ENCODE peak calls at places on chromosomes 16 and 17, in ten cellular contexts. One of them, this sample, is unnamed.

GRCh38 chr17:37650419-37651003 is 7.3 kb upstream of the DDX52 start:
- DNase-seq in SW 1271: no peak
- DNase-seq in Caco-2: peak; percentile 66
- DNase-seq in iPS-NIHi11: peak; percentile 52
- DNase-seq in BE2C: peak; percentile 13
- DNase-seq in substantia nigra: peak; percentile 17
- DNase-seq in COR-L47: peak; percentile 39
- DNase-seq in tibial artery: no peak
- DNase-seq in KBM-7: peak; percentile 32
- DNase-seq in lung microvascular endothelial cell: peak; percentile 66
- DNase-seq in this sample: peak; percentile 66

GRCh38 chr16:14485131-14485551 is 144.9 kb downstream of the PARN start:
- DNase-seq in SW 1271: no peak
- DNase-seq in Caco-2: no peak
- DNase-seq in iPS-NIHi11: no peak
- DNase-seq in BE2C: no peak
- DNase-seq in substantia nigra: no peak
- DNase-seq in COR-L47: no peak
- DNase-seq in tibial artery: no peak
- DNase-seq in KBM-7: no peak
- DNase-seq in lung microvascular endothelial cell: no peak
- DNase-seq in this sample: no peak

GRCh38 chr17:72931163-72931562 is 161.3 kb downstream of the SLC39A11 start:
- DNase-seq in SW 1271: no peak
- DNase-seq in Caco-2: no peak
- DNase-seq in iPS-NIHi11: peak; percentile 57
- DNase-seq in BE2C: no peak
- DNase-seq in substantia nigra: no peak
- DNase-seq in COR-L47: no peak
- DNase-seq in tibial artery: no peak
- DNase-seq in KBM-7: no peak
- DNase-seq in lung microvascular endothelial cell: no peak
- DNase-seq in this sample: no peak

GRCh38 chr16:24848065-24848464 is 2.3 kb downstream of the SLC5A11 start:
- DNase-seq in SW 1271: no peak
- DNase-seq in Caco-2: no peak
- DNase-seq in iPS-NIHi11: no peak
- DNase-seq in BE2C: no peak
- DNase-seq in substantia nigra: no peak
- DNase-seq in COR-L47: no peak
- DNase-seq in tibial artery: no peak
- DNase-seq in KBM-7: no peak
- DNase-seq in lung microvascular endothelial cell: no peak
- DNase-seq in this sample: no peak

GRCh38 chr16:10619271-10619849 is 39.0 kb upstream of the EMP2 start:
- DNase-seq in SW 1271: no peak
- DNase-seq in Caco-2: no peak
- DNase-seq in iPS-NIHi11: peak; percentile 82
- DNase-seq in BE2C: peak; percentile 82
- DNase-seq in substantia nigra: no peak
- DNase-seq in COR-L47: no peak
- DNase-seq in tibial artery: no peak
- DNase-seq in KBM-7: no peak
- DNase-seq in lung microvascular endothelial cell: peak; percentile 23
- DNase-seq in this sample: peak; percentile 86

GRCh38 chr17:49266233-49266632 is 35.6 kb upstream of the PHOSPHO1 start:
- DNase-seq in SW 1271: no peak
- DNase-seq in Caco-2: no peak
- DNase-seq in iPS-NIHi11: no peak
- DNase-seq in BE2C: no peak
- DNase-seq in substantia nigra: no peak
- DNase-seq in COR-L47: no peak
- DNase-seq in tibial artery: no peak
- DNase-seq in KBM-7: no peak
- DNase-seq in lung microvascular endothelial cell: no peak
- DNase-seq in this sample: no peak

GRCh38 chr17:76053230-76054111 is 18.8 kb downstream of the SRP68 start:
- DNase-seq in SW 1271: no peak
- DNase-seq in Caco-2: no peak
- DNase-seq in iPS-NIHi11: no peak
- DNase-seq in BE2C: no peak
- DNase-seq in substantia nigra: no peak
- DNase-seq in COR-L47: no peak
- DNase-seq in tibial artery: no peak
- DNase-seq in KBM-7: no peak
- DNase-seq in lung microvascular endothelial cell: no peak
- DNase-seq in this sample: no peak

GRCh38 chr17:45307290-45308015 is 9.4 kb downstream of the MAP3K14 start:
- DNase-seq in SW 1271: no peak
- DNase-seq in Caco-2: no peak
- DNase-seq in iPS-NIHi11: no peak
- DNase-seq in BE2C: no peak
- DNase-seq in substantia nigra: no peak
- DNase-seq in COR-L47: no peak
- DNase-seq in tibial artery: no peak
- DNase-seq in KBM-7: peak; percentile 81
- DNase-seq in lung microvascular endothelial cell: peak; percentile 55
- DNase-seq in this sample: peak; percentile 55

GRCh38 chr16:81326971-81327370 is 12.2 kb downstream of the GAN start:
- DNase-seq in SW 1271: no peak
- DNase-seq in Caco-2: no peak
- DNase-seq in iPS-NIHi11: no peak
- DNase-seq in BE2C: no peak
- DNase-seq in substantia nigra: no peak
- DNase-seq in COR-L47: no peak
- DNase-seq in tibial artery: no peak
- DNase-seq in KBM-7: no peak
- DNase-seq in lung microvascular endothelial cell: no peak
- DNase-seq in this sample: no peak